ENCODE peak calls at places on chromosomes 7 and 10, in seven cellular contexts. Y, V, S, A, K, F and O are unnamed samples.
A peak's percentile ranks its signal among the peaks of the same experiment; 100 is the strongest.

GRCh38 chr10:4243651-4244050 is 458.6 kb upstream of the KLF6 start:
- DNase-seq in F (peak; percentile 94), K (no peak), V (no peak), S (no peak), Y (no peak), A (no peak), O (no peak)

GRCh38 chr7:1014681-1015080 is 29.7 kb upstream of the GPR146 start:
- DNase-seq in Y (no peak), K (no peak), V (no peak), A (no peak), F (no peak), S (peak; percentile 19), O (no peak)

GRCh38 chr7:105454921-105455320 is 66.2 kb upstream of the SRPK2 start:
- DNase-seq in A (no peak), K (no peak), F (no peak), Y (no peak), S (no peak), V (no peak), O (no peak)

GRCh38 chr10:125608474-125608873 is 74.5 kb downstream of the TEX36 start:
- DNase-seq in A (no peak), V (no peak), F (no peak), K (no peak), Y (no peak), S (no peak), O (no peak)

GRCh38 chr7:2609001-2609411 is 22.8 kb upstream of the TTYH3 start:
- DNase-seq in F (no peak), V (no peak), A (no peak), Y (no peak), S (no peak), K (peak; percentile 56), O (no peak)

GRCh38 chr7:36011588-36011965 is 141.5 kb upstream of the EEPD1 start:
- DNase-seq in K (no peak), V (peak; percentile 62), F (no peak), S (no peak), A (no peak), Y (no peak), O (no peak)

GRCh38 chr10:33195608-33196376 is 138.7 kb downstream of the NRP1 start:
- DNase-seq in K (no peak), F (no peak), Y (no peak), A (no peak), S (no peak), V (no peak), O (no peak)

GRCh38 chr10:72027498-72027897 is 60.9 kb downstream of the SPOCK2 start:
- DNase-seq in K (no peak), S (no peak), Y (no peak), A (no peak), F (no peak), V (no peak), O (no peak)

GRCh38 chr10:67770537-67770936 is 67.5 kb downstream of the DNAJC12 start:
- DNase-seq in A (no peak), V (no peak), K (no peak), S (no peak), Y (no peak), F (no peak), O (no peak)

GRCh38 chr7:22375359-22376048 is 18.6 kb upstream of the RAPGEF5 start:
- DNase-seq in K (no peak), A (no peak), F (no peak), V (no peak), S (no peak), Y (no peak), O (no peak)

GRCh38 chr7:82029236-82029635 is 259.4 kb upstream of the HGF start:
- DNase-seq in K (no peak), V (no peak), Y (no peak), S (no peak), F (no peak), A (no peak), O (no peak)

GRCh38 chr7:76505168-76506080 is 4.9 kb upstream of the UPK3B start:
- DNase-seq in V (no peak), Y (peak; percentile 23), K (no peak), F (no peak), A (no peak), S (no peak), O (peak; percentile 87)

GRCh38 chr10:61272781-61273180 is 180.4 kb downstream of the TMEM26 start:
- DNase-seq in F (no peak), V (no peak), K (no peak), S (no peak), Y (no peak), A (no peak), O (no peak)

GRCh38 chr10:133143200-133143533 is 16.9 kb upstream of the KNDC1 start:
- DNase-seq in V (no peak), F (no peak), A (peak; percentile 43), Y (no peak), K (no peak), S (no peak), O (peak; percentile 73)

GRCh38 chr10:113056468-113057021 is 106.5 kb downstream of the TCF7L2 start:
- DNase-seq in S (no peak), K (no peak), A (no peak), F (no peak), V (peak; percentile 60), Y (no peak), O (no peak)

GRCh38 chr7:157693521-157694388 is 357.0 kb downstream of the DNAJB6 start:
- DNase-seq in Y (no peak), S (no peak), F (no peak), A (no peak), V (peak; percentile 26), K (peak; percentile 63), O (peak; percentile 71)
- TF ChIP-seq CTCF in Y (no peak), S (no peak), F (no peak), A (no peak), V (no peak), K (no peak), O (no peak)

DNA sequence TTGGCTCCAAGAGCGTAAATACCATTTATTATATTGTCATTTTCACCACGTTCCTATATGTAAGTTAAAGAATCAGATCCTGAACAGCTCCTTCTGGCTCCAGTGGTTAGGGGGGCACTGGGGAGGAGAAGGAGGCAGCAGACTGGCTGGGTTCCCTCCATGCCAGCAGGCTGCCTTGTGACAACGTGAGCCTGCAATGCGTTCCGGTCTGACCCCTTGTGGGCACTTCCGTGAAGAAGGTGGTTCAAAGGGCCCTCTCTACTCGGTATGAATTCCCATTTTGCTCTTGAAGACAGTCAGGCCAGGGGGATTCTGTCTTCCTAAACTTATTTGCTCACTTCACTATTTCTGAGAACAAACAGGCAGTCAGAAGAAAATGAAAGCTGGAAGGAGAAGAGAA is 253.4 kb downstream of the BMPER start:
- DNase-seq in Y (no peak), K (peak; percentile 56), S (peak; percentile 28), A (no peak), V (no peak), F (no peak), O (no peak)
- TF ChIP-seq CTCF in Y (no peak), K (peak; percentile 10), S (no peak), A (peak; percentile 17), V (no peak), F (no peak), O (peak; percentile 29)

DNA sequence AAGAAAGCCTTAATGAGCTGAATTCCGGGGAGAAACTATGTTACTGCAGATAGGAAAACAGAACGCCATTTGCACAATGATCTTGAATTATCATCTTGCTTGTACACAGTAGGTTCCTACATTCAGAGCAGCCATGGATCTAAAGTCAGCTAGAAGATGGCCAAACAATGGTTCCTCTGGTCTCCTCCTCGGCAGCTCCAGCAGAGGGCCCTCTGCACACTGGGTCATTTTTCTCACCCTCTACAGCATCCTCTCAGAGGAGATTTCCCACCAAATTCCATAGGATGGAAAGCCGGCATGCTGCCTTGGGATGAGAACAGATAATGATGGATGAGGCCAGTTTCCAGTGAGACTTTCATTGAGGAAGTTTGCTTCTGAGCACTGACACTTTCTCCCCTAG is 308.5 kb upstream of the NFE2L3 start:
- DNase-seq in F (no peak), A (no peak), Y (no peak), S (no peak), V (no peak), K (no peak), O (no peak)
- TF ChIP-seq CTCF in F (no peak), A (no peak), Y (no peak), S (no peak), V (no peak), K (no peak), O (peak; percentile 55)

GRCh38 chr7:116310131-116310530 is 99.8 kb downstream of the TES start:
- DNase-seq in K (no peak), Y (no peak), V (no peak), S (no peak), F (no peak), A (no peak), O (no peak)
- TF ChIP-seq CTCF in K (no peak), Y (no peak), V (no peak), S (no peak), F (no peak), A (no peak), O (no peak)

DNA sequence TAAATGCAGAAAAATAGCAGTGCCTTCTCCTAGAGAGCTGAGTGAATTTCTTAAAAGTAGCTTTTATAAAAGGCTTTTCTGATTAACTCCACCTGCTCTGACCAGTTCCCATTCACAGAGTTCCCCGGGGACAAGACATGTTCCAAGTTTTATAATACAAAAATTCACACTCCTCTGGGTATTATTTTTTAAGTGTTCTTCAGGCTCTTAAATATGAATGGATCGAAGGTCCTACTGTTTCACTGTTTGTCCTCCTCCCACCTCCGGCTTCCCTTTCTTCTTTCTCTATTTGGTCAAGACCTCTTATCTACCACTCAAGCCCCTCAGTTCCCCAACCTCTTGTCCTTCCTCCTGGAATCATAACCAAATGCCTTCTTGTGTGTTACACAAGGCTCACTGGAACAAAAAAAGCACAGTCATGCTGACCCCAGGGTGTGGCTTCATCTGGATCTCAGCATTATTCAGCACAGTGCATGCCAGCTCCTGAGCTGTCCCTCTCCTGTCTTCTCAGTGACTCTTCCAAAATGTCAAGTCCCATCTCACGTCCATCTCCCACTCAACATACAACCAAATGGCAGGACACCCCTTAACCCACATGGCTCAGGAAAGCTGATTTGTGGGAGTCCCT is 222.4 kb downstream of the SORCS1 start:
- DNase-seq in K (no peak), Y (peak; percentile 42), S (no peak), F (no peak), V (no peak), A (no peak), O (no peak)
- TF ChIP-seq CTCF in K (no peak), Y (no peak), S (no peak), F (no peak), V (no peak), A (no peak), O (no peak)